ENCODE peak calls at places on chromosomes 13 and 19, in ten cellular contexts. I, C, Q, G, B, X, P, Y, R and Z are unnamed samples.
A peak's percentile ranks its signal among the peaks of the same experiment; 100 is the strongest.

GRCh38 chr13:24927810-24928404 is 163.9 kb downstream of the RNF17 start:
- DNase-seq in I (no peak), C (no peak), Q (no peak), G (no peak), B (no peak), X (no peak), P (no peak), Y (no peak), R (no peak), Z (no peak)

GRCh38 chr19:42122691-42123607 is 9.3 kb downstream of the POU2F2 start:
- DNase-seq in I (no peak), C (no peak), Q (no peak), G (no peak), B (peak; percentile 61), X (no peak), P (no peak), Y (no peak), R (no peak), Z (no peak)

GRCh38 chr13:97810152-97810551 is 143.3 kb upstream of the IPO5 start:
- DNase-seq in I (no peak), C (peak; percentile 6), Q (no peak), G (no peak), B (no peak), X (no peak), P (no peak), Y (no peak), R (no peak), Z (peak; percentile 52)

GRCh38 chr13:44919103-44919804 is 70.0 kb downstream of the NUFIP1 start:
- DNase-seq in I (no peak), C (no peak), Q (no peak), G (no peak), B (no peak), X (no peak), P (no peak), Y (no peak), R (no peak), Z (no peak)

GRCh38 chr19:49020931-49021895 is 2.9 kb downstream of the CGB3 start:
- DNase-seq in I (no peak), C (peak; percentile 25), Q (no peak), G (no peak), B (peak; percentile 54), X (no peak), P (no peak), Y (no peak), R (no peak), Z (no peak)

GRCh38 chr13:112583592-112584277 is 4.2 kb downstream of the TUBGCP3 start:
- DNase-seq in I (peak; percentile 40), C (no peak), Q (no peak), G (peak; percentile 35), B (peak; percentile 17), X (no peak), P (no peak), Y (no peak), R (no peak), Z (peak; percentile 10)

GRCh38 chr13:93752506-93752905 is 525.9 kb downstream of the GPC6 start:
- DNase-seq in I (no peak), C (peak; percentile 67), Q (no peak), G (no peak), B (no peak), X (no peak), P (peak; percentile 11), Y (no peak), R (no peak), Z (no peak)

GRCh38 chr19:15780595-15781418 is 6.7 kb upstream of the OR10H5 start:
- DNase-seq in I (peak; percentile 45), C (no peak), Q (no peak), G (peak; percentile 38), B (no peak), X (no peak), P (no peak), Y (no peak), R (no peak), Z (no peak)

GRCh38 chr19:38047048-38047435 is 140.0 kb downstream of the SIPA1L3 start:
- DNase-seq in I (no peak), C (no peak), Q (no peak), G (no peak), B (peak; percentile 72), X (no peak), P (no peak), Y (no peak), R (no peak), Z (no peak)

GRCh38 chr19:41480336-41480735 is 37.4 kb downstream of the ERICH4 start:
- DNase-seq in I (no peak), C (no peak), Q (no peak), G (peak; percentile 45), B (no peak), X (no peak), P (no peak), Y (no peak), R (no peak), Z (no peak)

GRCh38 chr13:110942248-110942981 is 27.5 kb upstream of the ANKRD10 start:
- DNase-seq in I (no peak), C (no peak), Q (no peak), G (no peak), B (no peak), X (no peak), P (no peak), Y (no peak), R (no peak), Z (peak; percentile 32)

GRCh38 chr19:55319786-55320185 is 5.4 kb downstream of the TMEM150B start:
- DNase-seq in I (no peak), C (peak; percentile 78), Q (peak; percentile 61), G (peak; percentile 85), B (peak; percentile 72), X (no peak), P (peak; percentile 55), Y (no peak), R (no peak), Z (peak; percentile 76)

GRCh38 chr19:42132851-42133528 is 744 bp upstream of the POU2F2 start:
- DNase-seq in I (peak; percentile 79), C (peak; percentile 70), Q (peak; percentile 70), G (peak; percentile 70), B (peak; percentile 92), X (no peak), P (peak; percentile 74), Y (peak; percentile 78), R (peak; percentile 65), Z (peak; percentile 70)

DNA sequence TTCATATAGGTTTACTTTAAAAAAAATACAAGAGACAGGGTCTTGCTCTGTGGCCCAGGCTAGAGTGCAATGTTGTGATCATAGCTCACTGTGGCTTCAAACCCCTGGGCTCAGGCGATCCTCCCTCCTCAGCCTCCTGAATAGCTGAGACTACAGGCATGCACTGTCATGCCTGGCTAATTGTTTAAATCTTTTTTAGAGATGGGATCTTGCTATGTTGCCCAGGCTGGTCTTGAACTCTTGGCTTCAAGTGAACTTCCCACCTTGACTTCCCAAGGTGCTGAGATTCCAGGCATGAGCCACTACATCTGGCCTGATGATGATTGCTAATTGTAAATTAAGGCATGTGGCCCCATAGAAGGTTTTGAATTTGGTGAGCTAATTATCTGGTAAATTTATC is 35.4 kb upstream of the ADGRE1 start:
- DNase-seq in I (no peak), C (no peak), Q (no peak), G (no peak), B (no peak), X (no peak), P (no peak), Y (no peak), R (no peak), Z (no peak)
- H3K9me3 ChIP-seq in I (no peaks in the 10 kb centered on the region), C (no peaks in the 10 kb centered on the region), Q (peaks cover 22% of the 10 kb centered on the region), G (no peaks in the 10 kb centered on the region), B (no peaks in the 10 kb centered on the region), X (no peaks in the 10 kb centered on the region), P (no peaks in the 10 kb centered on the region), Y (no peaks in the 10 kb centered on the region), R (peaks cover 2% of the 10 kb centered on the region), Z (peaks cover 3% of the 10 kb centered on the region)

GRCh38 chr13:104357672-104358314 is 1291.6 kb upstream of the SLC10A2 start:
- DNase-seq in I (no peak), C (no peak), Q (no peak), G (no peak), B (no peak), X (no peak), P (no peak), Y (no peak), R (no peak), Z (no peak)
- H3K9me3 ChIP-seq in I (no peaks in the 10 kb centered on the region), C (no peaks in the 10 kb centered on the region), Q (no peaks in the 10 kb centered on the region), G (no peaks in the 10 kb centered on the region), B (no peaks in the 10 kb centered on the region), X (no peaks in the 10 kb centered on the region), P (no peaks in the 10 kb centered on the region), Y (peaks cover 6% of the 10 kb centered on the region), R (no peaks in the 10 kb centered on the region), Z (no peaks in the 10 kb centered on the region)

GRCh38 chr19:56403261-56403660 is 871 bp upstream of the ZNF583 start:
- DNase-seq in I (no peak), C (peak; percentile 1), Q (no peak), G (no peak), B (no peak), X (no peak), P (no peak), Y (no peak), R (no peak), Z (peak; percentile 5)
- H3K9me3 ChIP-seq in I (peaks cover 40% of the 10 kb centered on the region), C (no peaks in the 10 kb centered on the region), Q (peaks cover 4% of the 10 kb centered on the region), G (no peaks in the 10 kb centered on the region), B (no peaks in the 10 kb centered on the region), X (peaks cover 18% of the 10 kb centered on the region), P (peaks cover 23% of the 10 kb centered on the region), Y (peaks cover 69% of the 10 kb centered on the region), R (peaks cover 2% of the 10 kb centered on the region), Z (peaks cover 17% of the 10 kb centered on the region)

GRCh38 chr19:22733691-22734090 is 50.3 kb downstream of the ZNF99 start:
- DNase-seq in I (no peak), C (no peak), Q (no peak), G (no peak), B (no peak), X (no peak), P (no peak), Y (no peak), R (no peak), Z (no peak)

GRCh38 chr19:22735911-22736645 is 47.9 kb downstream of the ZNF99 start:
- DNase-seq in I (no peak), C (no peak), Q (no peak), G (no peak), B (no peak), X (no peak), P (no peak), Y (no peak), R (no peak), Z (no peak)
- H3K9me3 ChIP-seq in I (peaks cover 5% of the 10 kb centered on the region), C (no peaks in the 10 kb centered on the region), Q (peaks cover 76% of the 10 kb centered on the region), G (no peaks in the 10 kb centered on the region), B (peaks cover 5% of the 10 kb centered on the region), X (no peaks in the 10 kb centered on the region), P (no peaks in the 10 kb centered on the region), Y (peaks cover 80% of the 10 kb centered on the region), R (peaks cover 2% of the 10 kb centered on the region), Z (peaks cover 33% of the 10 kb centered on the region)

DNA sequence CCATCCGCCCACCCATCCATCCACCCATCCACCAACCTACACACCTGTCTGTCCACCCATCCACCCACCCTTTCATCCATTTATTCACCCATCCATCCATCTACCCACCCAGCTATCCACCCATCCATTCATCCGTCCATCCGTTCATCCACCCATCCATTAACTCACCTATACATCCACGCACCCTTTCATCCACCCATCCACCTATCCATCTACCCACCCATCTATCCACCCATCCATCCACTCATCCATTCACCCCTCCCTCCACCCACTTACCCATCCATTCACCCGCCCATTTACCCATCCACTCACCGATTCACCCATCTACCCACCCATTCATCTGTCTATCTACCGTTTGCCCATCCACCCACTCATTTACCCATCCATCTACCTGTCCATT is 17.6 kb downstream of the KLHL26 start:
- DNase-seq in I (no peak), C (no peak), Q (no peak), G (no peak), B (no peak), X (no peak), P (no peak), Y (no peak), R (no peak), Z (no peak)
- H3K9me3 ChIP-seq in I (no peaks in the 10 kb centered on the region), C (no peaks in the 10 kb centered on the region), Q (no peaks in the 10 kb centered on the region), G (no peaks in the 10 kb centered on the region), B (no peaks in the 10 kb centered on the region), X (no peaks in the 10 kb centered on the region), P (no peaks in the 10 kb centered on the region), Y (no peaks in the 10 kb centered on the region), R (no peaks in the 10 kb centered on the region), Z (peaks cover 7% of the 10 kb centered on the region)